ENCODE peak calls at places on chromosome 9, in seven cellular contexts. W is T follicular helper cell, P is iPS-NIHi11, I is lower leg skin, K is right lobe of liver, R is tibial artery, B is IMR-90. V is an unnamed sample.

GRCh38 chr9:91117959-91118651 is 243.6 kb downstream of the AUH start:
- DNase-seq in P (peak), W (no peak), K (peak), I (peak), B (peak), R (peak), V (peak)

GRCh38 chr9:98219794-98220370 is 27.4 kb upstream of the CORO2A start:
- DNase-seq in R (no peak), W (no peak), I (no peak), K (peak), B (no peak), P (no peak), V (no peak)

GRCh38 chr9:99039388-99040182 is 65.3 kb upstream of the TGFBR1 start:
- DNase-seq in W (no peak), P (no peak), B (peak), K (no peak), R (no peak), I (no peak), V (no peak)

GRCh38 chr9:107807183-107807582 is 317.6 kb upstream of the KLF4 start:
- DNase-seq in R (no peak), B (peak), P (no peak), W (no peak), I (no peak), K (no peak), V (peak)

GRCh38 chr9:6632516-6633328 is 12.8 kb downstream of the GLDC start:
- DNase-seq in W (no peak), P (peak), K (no peak), R (no peak), B (no peak), I (no peak), V (no peak)

GRCh38 chr9:76456202-76456926 is 2.6 kb upstream of the GCNT1 start:
- DNase-seq in P (peak), I (no peak), W (peak), B (peak), R (peak), K (peak), V (peak)

GRCh38 chr9:8703904-8704303 is 904.3 kb upstream of the DMAC1 start:
- DNase-seq in P (no peak), R (no peak), I (no peak), B (no peak), K (no peak), W (no peak), V (no peak)

GRCh38 chr9:70406446-70406862 is 8.0 kb downstream of the KLF9 start:
- DNase-seq in K (no peak), W (no peak), B (peak), P (no peak), R (no peak), I (no peak), V (peak)

GRCh38 chr9:98159790-98160189 is 32.6 kb downstream of the CORO2A start:
- DNase-seq in W (no peak), R (no peak), I (no peak), K (no peak), B (no peak), P (no peak), V (no peak)

GRCh38 chr9:73911814-73912213 is 585.3 kb upstream of the RORB start:
- DNase-seq in I (no peak), P (no peak), R (no peak), W (no peak), B (no peak), K (no peak), V (no peak)

GRCh38 chr9:134178781-134179551 is 14.6 kb upstream of the RNU6ATAC start:
- DNase-seq in I (no peak), B (no peak), R (peak), W (no peak), K (peak), P (peak), V (peak)

GRCh38 chr9:130423272-130423671 is 21.5 kb upstream of the ASS1 start:
- DNase-seq in W (no peak), P (no peak), B (no peak), I (no peak), K (no peak), R (no peak), V (peak)

GRCh38 chr9:107397076-107398049 is 92.2 kb downstream of the KLF4 start:
- DNase-seq in R (peak), W (no peak), B (peak), P (no peak), K (no peak), I (peak), V (peak)

GRCh38 chr9:77013932-77014596 is 5.4 kb upstream of the FOXB2 start:
- DNase-seq in W (no peak), I (no peak), B (no peak), K (no peak), R (no peak), P (peak), V (no peak)